ENCODE peak calls at places on chromosomes 1 and 21, in five cellular contexts. One of them, this sample, is unnamed.
A peak's percentile ranks its signal among the peaks of the same experiment; 100 is the strongest.

GRCh38 chr1:59077739-59078503 is 219.0 kb upstream of the FGGY start:
- DNase-seq in mesendoderm: peak; percentile 94
- DNase-seq in HCT116: no peak
- DNase-seq in neuronal stem cell: no peak
- DNase-seq in SK-N-SH: peak; percentile 27
- DNase-seq in this sample: no peak

GRCh38 chr1:198771562-198772153 is 132.8 kb downstream of the PTPRC start:
- DNase-seq in mesendoderm: peak; percentile 59
- DNase-seq in HCT116: peak; percentile 34
- DNase-seq in neuronal stem cell: peak; percentile 20
- DNase-seq in SK-N-SH: peak; percentile 32
- DNase-seq in this sample: peak; percentile 24

GRCh38 chr1:54122131-54122751 is 30.6 kb downstream of the CDCP2 start:
- DNase-seq in mesendoderm: no peak
- DNase-seq in HCT116: no peak
- DNase-seq in neuronal stem cell: no peak
- DNase-seq in SK-N-SH: no peak
- DNase-seq in this sample: no peak

GRCh38 chr21:34887729-34888568 is 161.2 kb downstream of the RUNX1 start:
- DNase-seq in mesendoderm: peak; percentile 68
- DNase-seq in HCT116: no peak
- DNase-seq in neuronal stem cell: no peak
- DNase-seq in SK-N-SH: peak; percentile 63
- DNase-seq in this sample: peak; percentile 95

GRCh38 chr1:1542766-1543705 is 2.6 kb upstream of the TMEM240 start:
- DNase-seq in mesendoderm: peak; percentile 36
- DNase-seq in HCT116: no peak
- DNase-seq in neuronal stem cell: no peak
- DNase-seq in SK-N-SH: no peak
- DNase-seq in this sample: no peak

GRCh38 chr1:100322436-100323211 is 29.7 kb upstream of the CDC14A start:
- DNase-seq in mesendoderm: no peak
- DNase-seq in HCT116: no peak
- DNase-seq in neuronal stem cell: no peak
- DNase-seq in SK-N-SH: no peak
- DNase-seq in this sample: no peak

GRCh38 chr1:52534928-52535764 is 17.7 kb downstream of the TUT4 start:
- DNase-seq in mesendoderm: no peak
- DNase-seq in HCT116: no peak
- DNase-seq in neuronal stem cell: no peak
- DNase-seq in SK-N-SH: no peak
- DNase-seq in this sample: no peak

GRCh38 chr1:42420911-42421585 is 34.8 kb downstream of the ZMYND12 start:
- DNase-seq in mesendoderm: no peak
- DNase-seq in HCT116: no peak
- DNase-seq in neuronal stem cell: no peak
- DNase-seq in SK-N-SH: peak; percentile 76
- DNase-seq in this sample: no peak

GRCh38 chr1:231781887-231782286 is 155.3 kb downstream of the DISC1 start:
- DNase-seq in mesendoderm: peak; percentile 36
- DNase-seq in HCT116: no peak
- DNase-seq in neuronal stem cell: no peak
- DNase-seq in SK-N-SH: no peak
- DNase-seq in this sample: no peak

GRCh38 chr21:16509466-16509865 is 779.7 kb downstream of the USP25 start:
- DNase-seq in mesendoderm: no peak
- DNase-seq in HCT116: no peak
- DNase-seq in neuronal stem cell: no peak
- DNase-seq in SK-N-SH: no peak
- DNase-seq in this sample: no peak

GRCh38 chr1:121408354-121408753 is 223.6 kb downstream of the SRGAP2C start:
- DNase-seq in mesendoderm: no peak
- DNase-seq in HCT116: no peak
- DNase-seq in neuronal stem cell: no peak
- DNase-seq in SK-N-SH: no peak
- DNase-seq in this sample: no peak

GRCh38 chr1:35164893-35165292 is 28.1 kb downstream of the SFPQ start:
- DNase-seq in mesendoderm: no peak
- DNase-seq in HCT116: no peak
- DNase-seq in neuronal stem cell: no peak
- DNase-seq in SK-N-SH: no peak
- DNase-seq in this sample: no peak

GRCh38 chr1:6423321-6423999 is 1.1 kb upstream of the ESPN start:
- DNase-seq in mesendoderm: peak; percentile 77
- DNase-seq in HCT116: peak; percentile 80
- DNase-seq in neuronal stem cell: no peak
- DNase-seq in SK-N-SH: peak; percentile 81
- DNase-seq in this sample: peak; percentile 54

GRCh38 chr1:12177999-12178441 is 11.2 kb downstream of the TNFRSF1B start:
- DNase-seq in mesendoderm: no peak
- DNase-seq in HCT116: peak; percentile 35
- DNase-seq in neuronal stem cell: no peak
- DNase-seq in SK-N-SH: peak; percentile 62
- DNase-seq in this sample: no peak

GRCh38 chr1:180773210-180773865 is 139.4 kb upstream of the KIAA1614 start:
- DNase-seq in mesendoderm: peak; percentile 6
- DNase-seq in HCT116: no peak
- DNase-seq in neuronal stem cell: no peak
- DNase-seq in SK-N-SH: no peak
- DNase-seq in this sample: no peak

GRCh38 chr1:211577277-211577825 is 1.6 kb downstream of the SLC30A1 start:
- DNase-seq in mesendoderm: no peak
- DNase-seq in HCT116: no peak
- DNase-seq in neuronal stem cell: no peak
- DNase-seq in SK-N-SH: no peak
- DNase-seq in this sample: no peak

GRCh38 chr1:235199441-235199840 is 38.4 kb upstream of the RBM34 start:
- DNase-seq in mesendoderm: peak; percentile 91
- DNase-seq in HCT116: no peak
- DNase-seq in neuronal stem cell: peak; percentile 39
- DNase-seq in SK-N-SH: peak; percentile 23
- DNase-seq in this sample: no peak

GRCh38 chr1:157505481-157506272 is 46.6 kb downstream of the FCRL5 start:
- DNase-seq in mesendoderm: peak; percentile 84
- DNase-seq in HCT116: peak; percentile 39
- DNase-seq in neuronal stem cell: peak; percentile 45
- DNase-seq in SK-N-SH: peak; percentile 50
- DNase-seq in this sample: peak; percentile 95

GRCh38 chr21:32524010-32524719 is 61.2 kb downstream of the TCP10L start:
- DNase-seq in mesendoderm: peak; percentile 65
- DNase-seq in HCT116: no peak
- DNase-seq in neuronal stem cell: no peak
- DNase-seq in SK-N-SH: no peak
- DNase-seq in this sample: peak; percentile 4

GRCh38 chr1:81760487-81761097 is 40.1 kb upstream of the ADGRL2 start:
- DNase-seq in mesendoderm: no peak
- DNase-seq in HCT116: no peak
- DNase-seq in neuronal stem cell: no peak
- DNase-seq in SK-N-SH: peak; percentile 5
- DNase-seq in this sample: no peak

GRCh38 chr1:224378855-224379631 is 22.4 kb downstream of the CNIH4 start:
- DNase-seq in mesendoderm: no peak
- DNase-seq in HCT116: no peak
- DNase-seq in neuronal stem cell: no peak
- DNase-seq in SK-N-SH: no peak
- DNase-seq in this sample: no peak

GRCh38 chr21:29376556-29376955 is 77.8 kb downstream of the BACH1 start:
- DNase-seq in mesendoderm: peak; percentile 89
- DNase-seq in HCT116: peak; percentile 39
- DNase-seq in neuronal stem cell: no peak
- DNase-seq in SK-N-SH: no peak
- DNase-seq in this sample: peak; percentile 35

GRCh38 chr21:14267071-14267470 is 51.1 kb downstream of the RBM11 start:
- DNase-seq in mesendoderm: no peak
- DNase-seq in HCT116: no peak
- DNase-seq in neuronal stem cell: no peak
- DNase-seq in SK-N-SH: no peak
- DNase-seq in this sample: no peak

GRCh38 chr1:3161130-3161840 is 92.3 kb downstream of the PRDM16 start:
- DNase-seq in mesendoderm: no peak
- DNase-seq in HCT116: no peak
- DNase-seq in neuronal stem cell: no peak
- DNase-seq in SK-N-SH: no peak
- DNase-seq in this sample: no peak

GRCh38 chr1:23879809-23880208 is 11.7 kb upstream of the FUCA1 start:
- DNase-seq in mesendoderm: no peak
- DNase-seq in HCT116: no peak
- DNase-seq in neuronal stem cell: no peak
- DNase-seq in SK-N-SH: no peak
- DNase-seq in this sample: no peak

GRCh38 chr21:37414292-37415253 is 48.0 kb downstream of the DYRK1A start:
- DNase-seq in mesendoderm: no peak
- DNase-seq in HCT116: no peak
- DNase-seq in neuronal stem cell: no peak
- DNase-seq in SK-N-SH: no peak
- DNase-seq in this sample: no peak

GRCh38 chr1:1425426-1425752 is 4.3 kb upstream of the ANKRD65 start:
- DNase-seq in mesendoderm: no peak
- DNase-seq in HCT116: no peak
- DNase-seq in neuronal stem cell: no peak
- DNase-seq in SK-N-SH: no peak
- DNase-seq in this sample: no peak

GRCh38 chr1:73943270-73943669 is 254.7 kb downstream of the LRRIQ3 start:
- DNase-seq in mesendoderm: peak; percentile 60
- DNase-seq in HCT116: no peak
- DNase-seq in neuronal stem cell: no peak
- DNase-seq in SK-N-SH: no peak
- DNase-seq in this sample: no peak

GRCh38 chr1:119617751-119618691 is 30.0 kb downstream of the ZNF697 start:
- DNase-seq in mesendoderm: no peak
- DNase-seq in HCT116: no peak
- DNase-seq in neuronal stem cell: no peak
- DNase-seq in SK-N-SH: no peak
- DNase-seq in this sample: no peak

GRCh38 chr1:232613752-232614381 is 16.1 kb downstream of the SIPA1L2 start:
- DNase-seq in mesendoderm: no peak
- DNase-seq in HCT116: peak; percentile 66
- DNase-seq in neuronal stem cell: no peak
- DNase-seq in SK-N-SH: no peak
- DNase-seq in this sample: no peak

GRCh38 chr1:244325056-244325764 is 126.5 kb downstream of the ADSS2 start:
- DNase-seq in mesendoderm: no peak
- DNase-seq in HCT116: no peak
- DNase-seq in neuronal stem cell: no peak
- DNase-seq in SK-N-SH: no peak
- DNase-seq in this sample: no peak

GRCh38 chr1:33012165-33012564 is 24.5 kb downstream of the AK2 start:
- DNase-seq in mesendoderm: no peak
- DNase-seq in HCT116: no peak
- DNase-seq in neuronal stem cell: no peak
- DNase-seq in SK-N-SH: no peak
- DNase-seq in this sample: no peak
- H3K36me3 ChIP-seq in mesendoderm: peaks cover 15% of the 10 kb centered on the region
- H3K36me3 ChIP-seq in HCT116: peaks cover 65% of the 10 kb centered on the region
- H3K36me3 ChIP-seq in neuronal stem cell: peaks cover 20% of the 10 kb centered on the region
- H3K36me3 ChIP-seq in SK-N-SH: peaks cover 44% of the 10 kb centered on the region
- H3K36me3 ChIP-seq in this sample: peaks cover 37% of the 10 kb centered on the region

GRCh38 chr1:39812913-39813312 is 24.2 kb upstream of the BMP8B start:
- DNase-seq in mesendoderm: no peak
- DNase-seq in HCT116: no peak
- DNase-seq in neuronal stem cell: no peak
- DNase-seq in SK-N-SH: no peak
- DNase-seq in this sample: no peak

GRCh38 chr1:39805385-39805784 is 16.7 kb upstream of the BMP8B start:
- DNase-seq in mesendoderm: no peak
- DNase-seq in HCT116: no peak
- DNase-seq in neuronal stem cell: no peak
- DNase-seq in SK-N-SH: no peak
- DNase-seq in this sample: no peak

DNA sequence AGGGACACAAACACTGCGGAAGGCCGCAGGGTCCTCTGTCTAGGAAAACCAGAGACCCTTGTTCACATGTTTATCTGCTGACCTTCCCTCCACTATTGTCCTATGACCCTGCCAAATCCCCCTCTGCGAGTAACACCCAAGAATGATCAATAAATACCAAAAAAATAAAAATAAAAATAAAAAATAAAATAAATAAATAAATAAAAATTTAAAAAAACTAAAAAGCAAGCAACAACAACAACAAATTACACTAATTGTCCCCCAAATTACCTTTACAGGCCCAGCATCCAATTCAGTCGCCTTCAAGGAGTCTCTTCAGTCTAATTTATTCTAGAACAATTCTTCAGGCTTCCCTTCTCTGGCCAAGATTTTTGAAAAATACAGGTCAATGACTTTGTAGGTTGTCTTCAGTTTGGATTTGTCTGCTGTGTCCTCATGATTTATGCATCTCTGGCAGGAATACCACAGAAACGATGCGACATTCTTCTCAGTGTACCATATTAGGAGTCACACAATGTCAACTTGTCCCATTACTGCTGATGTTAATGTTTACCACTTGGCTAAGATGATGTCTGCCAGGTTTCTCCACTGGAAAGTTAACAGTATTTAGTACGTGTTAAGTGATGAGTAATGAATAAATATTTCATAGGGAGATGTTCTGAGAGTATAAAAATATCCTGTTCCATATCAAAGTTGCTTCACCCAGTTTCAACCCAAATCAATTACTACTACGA is 20.3 kb upstream of the BMP8B start:
- DNase-seq in mesendoderm: no peak
- DNase-seq in HCT116: no peak
- DNase-seq in neuronal stem cell: no peak
- DNase-seq in SK-N-SH: no peak
- DNase-seq in this sample: no peak
- H3K4me2 ChIP-seq in mesendoderm: no peak overlapping the region
- H3K4me2 ChIP-seq in HCT116: no peak overlapping the region
- H3K4me2 ChIP-seq in neuronal stem cell: no peak overlapping the region
- H3K4me2 ChIP-seq in SK-N-SH: no peak overlapping the region
- H3K4me2 ChIP-seq in this sample: no peak overlapping the region

GRCh38 chr1:94104776-94105462 is 16.0 kb downstream of the ABCA4 start:
- DNase-seq in mesendoderm: no peak
- DNase-seq in HCT116: no peak
- DNase-seq in neuronal stem cell: no peak
- DNase-seq in SK-N-SH: no peak
- DNase-seq in this sample: no peak
- H3K4me1 ChIP-seq in mesendoderm: peaks cover 11% of the 10 kb centered on the region
- H3K4me1 ChIP-seq in HCT116: peaks cover 23% of the 10 kb centered on the region
- H3K4me1 ChIP-seq in neuronal stem cell: peaks cover 4% of the 10 kb centered on the region
- H3K4me1 ChIP-seq in SK-N-SH: peaks cover 17% of the 10 kb centered on the region
- H3K4me1 ChIP-seq in this sample: peaks cover 5% of the 10 kb centered on the region

GRCh38 chr1:13772271-13772670 is 72.3 kb downstream of the PRDM2 start:
- DNase-seq in mesendoderm: no peak
- DNase-seq in HCT116: no peak
- DNase-seq in neuronal stem cell: no peak
- DNase-seq in SK-N-SH: no peak
- DNase-seq in this sample: no peak

GRCh38 chr1:13774121-13774520 is 74.1 kb downstream of the PRDM2 start:
- DNase-seq in mesendoderm: no peak
- DNase-seq in HCT116: no peak
- DNase-seq in neuronal stem cell: no peak
- DNase-seq in SK-N-SH: no peak
- DNase-seq in this sample: no peak

GRCh38 chr1:13778431-13778830 is 78.4 kb downstream of the PRDM2 start:
- DNase-seq in mesendoderm: no peak
- DNase-seq in HCT116: no peak
- DNase-seq in neuronal stem cell: no peak
- DNase-seq in SK-N-SH: no peak
- DNase-seq in this sample: no peak

GRCh38 chr1:13775446-13775845 is 75.5 kb downstream of the PRDM2 start:
- DNase-seq in mesendoderm: no peak
- DNase-seq in HCT116: no peak
- DNase-seq in neuronal stem cell: no peak
- DNase-seq in SK-N-SH: no peak
- DNase-seq in this sample: no peak

GRCh38 chr1:13775916-13776315 is 75.9 kb downstream of the PRDM2 start:
- DNase-seq in mesendoderm: no peak
- DNase-seq in HCT116: no peak
- DNase-seq in neuronal stem cell: no peak
- DNase-seq in SK-N-SH: no peak
- DNase-seq in this sample: no peak
- H3K36me3 ChIP-seq in mesendoderm: no peaks in the 10 kb centered on the region
- H3K36me3 ChIP-seq in HCT116: peaks cover 18% of the 10 kb centered on the region
- H3K36me3 ChIP-seq in neuronal stem cell: peaks cover 35% of the 10 kb centered on the region
- H3K36me3 ChIP-seq in SK-N-SH: peaks cover 57% of the 10 kb centered on the region
- H3K36me3 ChIP-seq in this sample: peaks cover 15% of the 10 kb centered on the region

This sample was measured in MM.1S.